ENCODE peak calls at places on chromosomes 7 and 10, in four cellular contexts. One of them, this sample, is unnamed.

GRCh38 chr10:14477408-14477710 is 146.6 kb upstream of the FRMD4A start:
- DNase-seq in IMR-90: peak; percentile 64
- DNase-seq in mesendoderm: no peak
- DNase-seq in H9: no peak
- DNase-seq in this sample: no peak

GRCh38 chr10:19119191-19119590 is 70.6 kb downstream of the MALRD1 start:
- DNase-seq in IMR-90: no peak
- DNase-seq in mesendoderm: peak; percentile 8
- DNase-seq in H9: peak; percentile 67
- DNase-seq in this sample: peak; percentile 38

GRCh38 chr10:3091346-3091787 is 24.0 kb downstream of the PFKP start:
- DNase-seq in IMR-90: peak; percentile 94
- DNase-seq in mesendoderm: no peak
- DNase-seq in H9: no peak
- DNase-seq in this sample: no peak

GRCh38 chr7:105806592-105807266 is 69.7 kb downstream of the ATXN7L1 start:
- DNase-seq in IMR-90: peak; percentile 79
- DNase-seq in mesendoderm: no peak
- DNase-seq in H9: no peak
- DNase-seq in this sample: no peak

GRCh38 chr7:628041-628763 is 98.3 kb upstream of the DNAAF5 start:
- DNase-seq in IMR-90: no peak
- DNase-seq in mesendoderm: no peak
- DNase-seq in H9: no peak
- DNase-seq in this sample: no peak

GRCh38 chr10:29774475-29774874 is 139.7 kb upstream of the SVIL start:
- DNase-seq in IMR-90: no peak
- DNase-seq in mesendoderm: no peak
- DNase-seq in H9: no peak
- DNase-seq in this sample: no peak

GRCh38 chr10:86334515-86335085 is 32.0 kb downstream of the GRID1 start:
- DNase-seq in IMR-90: no peak
- DNase-seq in mesendoderm: peak; percentile 80
- DNase-seq in H9: peak; percentile 76
- DNase-seq in this sample: peak; percentile 36

GRCh38 chr7:73560035-73560835 is 2.7 kb upstream of the BCL7B start:
- DNase-seq in IMR-90: peak; percentile 91
- DNase-seq in mesendoderm: no peak
- DNase-seq in H9: no peak
- DNase-seq in this sample: no peak

GRCh38 chr10:122033224-122033926 is 44.4 kb downstream of the TACC2 start:
- DNase-seq in IMR-90: no peak
- DNase-seq in mesendoderm: no peak
- DNase-seq in H9: no peak
- DNase-seq in this sample: no peak

GRCh38 chr7:74236284-74236683 is 17.9 kb downstream of the RFC2 start:
- DNase-seq in IMR-90: no peak
- DNase-seq in mesendoderm: no peak
- DNase-seq in H9: no peak
- DNase-seq in this sample: no peak

GRCh38 chr7:82443044-82443800 is at the start of gene CACNA2D1:
- DNase-seq in IMR-90: no peak
- DNase-seq in mesendoderm: peak; percentile 80
- DNase-seq in H9: peak; percentile 54
- DNase-seq in this sample: peak; percentile 75

GRCh38 chr10:104589431-104589830 is 51.7 kb upstream of the SORCS3 start:
- DNase-seq in IMR-90: no peak
- DNase-seq in mesendoderm: no peak
- DNase-seq in H9: no peak
- DNase-seq in this sample: no peak

GRCh38 chr10:101031128-101031795 is at the start of the genes PDZD7 and SFXN3:
- DNase-seq in IMR-90: peak; percentile 91
- DNase-seq in mesendoderm: peak; percentile 95
- DNase-seq in H9: peak; percentile 95
- DNase-seq in this sample: no peak

GRCh38 chr10:12887780-12888179 is 113.7 kb downstream of the CCDC3 start:
- DNase-seq in IMR-90: no peak
- DNase-seq in mesendoderm: no peak
- DNase-seq in H9: no peak
- DNase-seq in this sample: no peak

GRCh38 chr10:129466703-129467345 is at the start of gene MGMT:
- DNase-seq in IMR-90: peak; percentile 76
- DNase-seq in mesendoderm: peak; percentile 86
- DNase-seq in H9: peak; percentile 94
- DNase-seq in this sample: peak; percentile 53

GRCh38 chr10:30118590-30118989 is 59.2 kb upstream of the JCAD start:
- DNase-seq in IMR-90: no peak
- DNase-seq in mesendoderm: no peak
- DNase-seq in H9: no peak
- DNase-seq in this sample: no peak

GRCh38 chr10:28810062-28810870 is 132.9 kb downstream of the BAMBI start:
- DNase-seq in IMR-90: peak; percentile 38
- DNase-seq in mesendoderm: peak; percentile 47
- DNase-seq in H9: peak; percentile 53
- DNase-seq in this sample: no peak

GRCh38 chr10:103888113-103888841 is 29.7 kb downstream of the STN1 start:
- DNase-seq in IMR-90: peak; percentile 91
- DNase-seq in mesendoderm: peak; percentile 58
- DNase-seq in H9: no peak
- DNase-seq in this sample: no peak

GRCh38 chr7:66187894-66188293 is 17.2 kb upstream of the TPST1 start:
- DNase-seq in IMR-90: no peak
- DNase-seq in mesendoderm: no peak
- DNase-seq in H9: no peak
- DNase-seq in this sample: no peak

GRCh38 chr7:130273863-130274262 is 7.2 kb downstream of the CPA2 start:
- DNase-seq in IMR-90: peak; percentile 68
- DNase-seq in mesendoderm: peak; percentile 58
- DNase-seq in H9: no peak
- DNase-seq in this sample: no peak

GRCh38 chr10:63007112-63007511 is 126.0 kb upstream of the NRBF2 start:
- DNase-seq in IMR-90: no peak
- DNase-seq in mesendoderm: no peak
- DNase-seq in H9: no peak
- DNase-seq in this sample: no peak

GRCh38 chr10:98242823-98243222 is 25.2 kb downstream of the LOXL4 start:
- DNase-seq in IMR-90: peak; percentile 56
- DNase-seq in mesendoderm: peak; percentile 40
- DNase-seq in H9: no peak
- DNase-seq in this sample: no peak

GRCh38 chr10:1403508-1404230 is 333.7 kb downstream of the ADARB2 start:
- DNase-seq in IMR-90: no peak
- DNase-seq in mesendoderm: peak; percentile 63
- DNase-seq in H9: peak; percentile 64
- DNase-seq in this sample: peak; percentile 72

GRCh38 chr7:103660455-103661371 is 214.7 kb upstream of the SLC26A5 start:
- DNase-seq in IMR-90: peak; percentile 75
- DNase-seq in mesendoderm: peak; percentile 92
- DNase-seq in H9: no peak
- DNase-seq in this sample: no peak

GRCh38 chr7:51324206-51324884 is 7.7 kb upstream of the COBL start:
- DNase-seq in IMR-90: no peak
- DNase-seq in mesendoderm: no peak
- DNase-seq in H9: no peak
- DNase-seq in this sample: no peak

GRCh38 chr7:5636446-5636835 is 145.0 kb downstream of the RNF216 start:
- DNase-seq in IMR-90: no peak
- DNase-seq in mesendoderm: peak; percentile 56
- DNase-seq in H9: no peak
- DNase-seq in this sample: no peak

GRCh38 chr7:84017653-84018052 is 176.9 kb downstream of the SEMA3A start:
- DNase-seq in IMR-90: no peak
- DNase-seq in mesendoderm: no peak
- DNase-seq in H9: no peak
- DNase-seq in this sample: no peak

GRCh38 chr7:93843260-93843659 is 47.3 kb downstream of the TFPI2 start:
- DNase-seq in IMR-90: peak; percentile 9
- DNase-seq in mesendoderm: peak; percentile 1
- DNase-seq in H9: no peak
- DNase-seq in this sample: no peak

GRCh38 chr7:3670898-3671297 is 369.8 kb downstream of the SDK1 start:
- DNase-seq in IMR-90: no peak
- DNase-seq in mesendoderm: no peak
- DNase-seq in H9: no peak
- DNase-seq in this sample: no peak

GRCh38 chr10:69901623-69902505 is 100.2 kb downstream of the COL13A1 start:
- DNase-seq in IMR-90: peak; percentile 60
- DNase-seq in mesendoderm: peak; percentile 82
- DNase-seq in H9: peak; percentile 79
- DNase-seq in this sample: peak; percentile 71

GRCh38 chr7:152860302-152860701 is 100.8 kb downstream of the ACTR3B start:
- DNase-seq in IMR-90: no peak
- DNase-seq in mesendoderm: no peak
- DNase-seq in H9: no peak
- DNase-seq in this sample: peak; percentile 35

GRCh38 chr7:20330176-20330796 is 414 bp upstream of the ITGB8 start:
- DNase-seq in IMR-90: peak; percentile 94
- DNase-seq in mesendoderm: peak; percentile 96
- DNase-seq in H9: peak; percentile 79
- DNase-seq in this sample: peak; percentile 80

GRCh38 chr7:20329389-20330175 is 1.1 kb upstream of the ITGB8 start:
- DNase-seq in IMR-90: peak; percentile 71
- DNase-seq in mesendoderm: peak; percentile 95
- DNase-seq in H9: peak; percentile 80
- DNase-seq in this sample: no peak

GRCh38 chr7:20327047-20327446 is 3.7 kb upstream of the ITGB8 start:
- DNase-seq in IMR-90: peak; percentile 82
- DNase-seq in mesendoderm: no peak
- DNase-seq in H9: no peak
- DNase-seq in this sample: no peak

GRCh38 chr7:20328692-20329091 is 2.0 kb upstream of the ITGB8 start:
- DNase-seq in IMR-90: no peak
- DNase-seq in mesendoderm: no peak
- DNase-seq in H9: no peak
- DNase-seq in this sample: no peak

DNA sequence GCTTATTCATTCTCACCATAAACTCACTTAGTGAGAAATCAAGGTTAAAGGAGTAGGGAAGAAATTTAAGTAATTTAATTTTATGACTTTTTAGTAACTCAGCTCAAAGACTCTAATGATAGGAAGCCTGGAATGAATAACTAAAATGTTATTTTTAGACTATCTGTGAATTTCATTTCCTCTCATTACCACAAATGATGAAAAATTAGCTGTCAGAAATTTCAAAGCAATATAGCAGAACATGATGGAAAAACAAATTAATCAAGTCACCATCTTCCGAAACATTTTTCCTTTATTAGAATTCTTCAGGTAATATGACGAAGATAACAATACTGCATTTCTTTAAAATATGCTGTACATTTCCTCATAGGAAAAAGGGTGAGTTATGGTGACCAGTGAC is 2.7 kb upstream of the ITGB8 start:
- DNase-seq in IMR-90: no peak
- DNase-seq in mesendoderm: no peak
- DNase-seq in H9: no peak
- DNase-seq in this sample: no peak
- H3K56ac ChIP-seq in IMR-90: no peak overlapping the region
- H3K56ac ChIP-seq in mesendoderm: no peak overlapping the region
- H3K56ac ChIP-seq in H9: no peak overlapping the region
- H3K56ac ChIP-seq in this sample: no peak overlapping the region

GRCh38 chr7:139264220-139264619 is 33.2 kb downstream of the UBN2 start:
- DNase-seq in IMR-90: no peak
- DNase-seq in mesendoderm: no peak
- DNase-seq in H9: no peak
- DNase-seq in this sample: no peak

DNA sequence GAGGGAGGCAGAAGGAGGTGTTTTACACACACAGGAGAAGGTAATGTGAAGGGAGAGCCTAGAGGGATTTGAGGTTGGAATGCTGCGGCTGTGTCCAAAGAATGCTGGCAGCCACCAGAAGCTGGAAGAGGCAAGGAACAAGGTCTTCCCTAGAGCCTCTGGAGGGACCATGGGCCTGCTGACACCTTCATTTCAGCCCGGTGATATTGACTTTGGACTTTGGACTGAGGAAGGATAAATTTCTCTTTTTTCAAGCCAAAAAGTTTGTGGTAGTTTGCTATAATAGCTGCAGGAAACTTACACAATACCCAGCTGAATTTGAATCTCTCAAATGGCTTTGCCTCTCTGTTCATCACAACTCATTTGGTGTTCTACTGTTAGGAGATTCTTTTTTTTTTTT is 34.6 kb downstream of the UBN2 start:
- DNase-seq in IMR-90: no peak
- DNase-seq in mesendoderm: no peak
- DNase-seq in H9: no peak
- DNase-seq in this sample: no peak
- H3K56ac ChIP-seq in IMR-90: no peak overlapping the region
- H3K56ac ChIP-seq in mesendoderm: no peak overlapping the region
- H3K56ac ChIP-seq in H9: no peak overlapping the region
- H3K56ac ChIP-seq in this sample: no peak overlapping the region

GRCh38 chr10:84801156-84801555 is 472.8 kb downstream of the CCSER2 start:
- DNase-seq in IMR-90: no peak
- DNase-seq in mesendoderm: no peak
- DNase-seq in H9: no peak
- DNase-seq in this sample: no peak

DNA sequence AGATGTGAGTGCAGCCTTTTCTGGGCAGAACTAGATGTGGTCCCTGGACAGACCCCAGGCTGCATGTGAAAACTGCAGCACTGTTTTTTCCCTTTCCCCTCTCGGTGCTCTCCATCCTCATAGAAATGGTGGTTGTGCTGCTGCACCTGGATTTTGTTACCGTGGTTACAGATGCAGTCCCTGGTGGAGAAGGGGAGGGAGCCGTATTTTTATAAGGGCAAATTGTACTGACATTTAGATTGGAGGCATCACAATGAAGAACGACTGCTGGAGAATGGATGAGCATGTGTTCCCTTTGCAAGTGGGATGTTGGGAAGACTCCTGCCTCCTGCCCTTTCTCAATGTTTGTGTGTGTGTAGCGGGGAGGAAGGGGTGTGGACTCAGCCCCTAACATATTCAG is 469.9 kb downstream of the CCSER2 start:
- DNase-seq in IMR-90: no peak
- DNase-seq in mesendoderm: no peak
- DNase-seq in H9: no peak
- DNase-seq in this sample: no peak
- H3K56ac ChIP-seq in IMR-90: no peak overlapping the region
- H3K56ac ChIP-seq in mesendoderm: no peak overlapping the region
- H3K56ac ChIP-seq in H9: no peak overlapping the region
- H3K56ac ChIP-seq in this sample: no peak overlapping the region

GRCh38 chr10:59970396-59971368 is 64.3 kb upstream of the CCDC6 start:
- DNase-seq in IMR-90: no peak
- DNase-seq in mesendoderm: peak; percentile 32
- DNase-seq in H9: peak; percentile 55
- DNase-seq in this sample: no peak
- H3K56ac ChIP-seq in IMR-90: no peak overlapping the region
- H3K56ac ChIP-seq in mesendoderm: peak overlapping the region; percentile 22
- H3K56ac ChIP-seq in H9: no peak overlapping the region
- H3K56ac ChIP-seq in this sample: no peak overlapping the region

This sample was measured in H1.